ENCODE peak calls at places on chromosomes 5 and 9, in six cellular contexts. A is IMR-90, J is mesendoderm, B is H9, V is mesenchymal stem cell, Z is H1. K is an unnamed sample.

GRCh38 chr5:76751291-76751690 is 35.4 kb downstream of the F2R start:
- DNase-seq in A (no peak), J (no peak), B (no peak), V (no peak), Z (no peak), K (no peak)

GRCh38 chr5:154732212-154732611 is 23.0 kb upstream of the LARP1 start:
- DNase-seq in A (no peak), J (no peak), B (no peak), V (no peak), Z (no peak), K (no peak)

GRCh38 chr9:68860423-68860822 is 153.5 kb downstream of the PRKACG start:
- DNase-seq in A (no peak), J (no peak), B (no peak), V (no peak), Z (no peak), K (no peak)

GRCh38 chr5:96329294-96329693 is 103.8 kb downstream of the PCSK1 start:
- DNase-seq in A (no peak), J (no peak), B (no peak), V (no peak), Z (no peak), K (no peak)

GRCh38 chr9:93012998-93013855 is 45.3 kb upstream of the SUSD3 start:
- DNase-seq in A (no peak), J (no peak), B (peak; percentile 25), V (no peak), Z (no peak), K (no peak)

GRCh38 chr9:134419684-134420076 is 93.4 kb downstream of the RXRA start:
- DNase-seq in A (no peak), J (peak; percentile 78), B (peak; percentile 77), V (no peak), Z (no peak), K (no peak)

GRCh38 chr5:61805101-61805500 is 473.0 kb downstream of the ZSWIM6 start:
- DNase-seq in A (peak; percentile 60), J (peak; percentile 79), B (no peak), V (peak; percentile 84), Z (no peak), K (no peak)

GRCh38 chr9:38224941-38225340 is 155.9 kb upstream of the SHB start:
- DNase-seq in A (no peak), J (no peak), B (no peak), V (no peak), Z (no peak), K (no peak)

GRCh38 chr9:8284835-8285234 is 485.3 kb upstream of the DMAC1 start:
- DNase-seq in A (no peak), J (no peak), B (no peak), V (no peak), Z (no peak), K (peak; percentile 44)

GRCh38 chr5:68659876-68660275 is 433.9 kb upstream of the SLC30A5 start:
- DNase-seq in A (peak; percentile 24), J (no peak), B (no peak), V (no peak), Z (no peak), K (no peak)

GRCh38 chr9:98146101-98146991 is 27.3 kb upstream of the TRIM14 start:
- DNase-seq in A (peak; percentile 27), J (peak; percentile 70), B (no peak), V (peak; percentile 57), Z (no peak), K (no peak)

GRCh38 chr5:72265032-72265903 is 54.8 kb downstream of the MRPS27 start:
- DNase-seq in A (no peak), J (no peak), B (no peak), V (no peak), Z (no peak), K (no peak)

GRCh38 chr5:140563554-140563953 is 844 bp downstream of the APBB3 start:
- DNase-seq in A (no peak), J (no peak), B (no peak), V (no peak), Z (no peak), K (no peak)

GRCh38 chr5:173663810-173664526 is 47.5 kb upstream of the BOD1 start:
- DNase-seq in A (no peak), J (no peak), B (no peak), V (peak; percentile 36), Z (no peak), K (no peak)

GRCh38 chr5:107372723-107373487 is 297.8 kb downstream of the EFNA5 start:
- DNase-seq in A (peak; percentile 12), J (no peak), B (no peak), V (no peak), Z (no peak), K (no peak)

GRCh38 chr9:69379250-69379982 is 54.4 kb downstream of the ENTREP1 start:
- DNase-seq in A (peak; percentile 51), J (peak; percentile 76), B (no peak), V (peak; percentile 50), Z (no peak), K (no peak)

GRCh38 chr9:125997510-125997823 is 250.3 kb downstream of the PBX3 start:
- DNase-seq in A (no peak), J (no peak), B (no peak), V (no peak), Z (no peak), K (no peak)

GRCh38 chr5:89816038-89816437 is 593.5 kb downstream of the CETN3 start:
- DNase-seq in A (no peak), J (no peak), B (no peak), V (no peak), Z (no peak), K (no peak)

GRCh38 chr5:123976393-123977029 is 464.5 kb downstream of the CSNK1G3 start:
- DNase-seq in A (no peak), J (no peak), B (no peak), V (no peak), Z (no peak), K (no peak)

GRCh38 chr5:96084874-96085545 is 123.4 kb upstream of the ELL2 start:
- DNase-seq in A (no peak), J (no peak), B (no peak), V (no peak), Z (no peak), K (no peak)

GRCh38 chr9:76400534-76401096 is 6.4 kb upstream of the RFK start:
- DNase-seq in A (peak; percentile 54), J (peak; percentile 64), B (no peak), V (no peak), Z (no peak), K (no peak)

DNA sequence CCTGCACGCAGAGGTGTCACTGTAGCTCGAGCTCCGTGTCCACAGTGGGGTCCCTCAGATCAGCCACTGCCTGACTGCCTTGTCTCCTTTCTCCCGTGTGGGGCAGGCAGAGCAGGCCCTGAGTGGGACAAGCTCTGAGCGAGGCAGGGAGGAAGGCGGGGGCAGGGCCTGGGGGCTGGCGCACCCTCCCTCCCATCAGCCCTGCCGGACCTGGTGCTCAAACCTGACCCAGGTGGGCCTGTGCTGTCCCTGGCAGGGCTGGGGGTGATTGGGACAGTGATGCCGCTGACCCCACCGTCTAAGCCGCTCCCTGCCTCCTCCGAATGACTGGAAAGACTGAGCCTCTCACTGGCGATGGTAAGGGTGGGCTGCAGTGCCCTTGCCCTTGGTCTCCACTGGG is 60.9 kb downstream of the KCNT1 start:
- DNase-seq in A (no peak), J (no peak), B (no peak), V (no peak), Z (no peak), K (no peak)
- H2BK15ac ChIP-seq in A (no peak overlapping the region), J (no peak overlapping the region), B (no peak overlapping the region), V (no peak overlapping the region), Z (no peak overlapping the region), K (peak overlapping the region; percentile 49)

DNA sequence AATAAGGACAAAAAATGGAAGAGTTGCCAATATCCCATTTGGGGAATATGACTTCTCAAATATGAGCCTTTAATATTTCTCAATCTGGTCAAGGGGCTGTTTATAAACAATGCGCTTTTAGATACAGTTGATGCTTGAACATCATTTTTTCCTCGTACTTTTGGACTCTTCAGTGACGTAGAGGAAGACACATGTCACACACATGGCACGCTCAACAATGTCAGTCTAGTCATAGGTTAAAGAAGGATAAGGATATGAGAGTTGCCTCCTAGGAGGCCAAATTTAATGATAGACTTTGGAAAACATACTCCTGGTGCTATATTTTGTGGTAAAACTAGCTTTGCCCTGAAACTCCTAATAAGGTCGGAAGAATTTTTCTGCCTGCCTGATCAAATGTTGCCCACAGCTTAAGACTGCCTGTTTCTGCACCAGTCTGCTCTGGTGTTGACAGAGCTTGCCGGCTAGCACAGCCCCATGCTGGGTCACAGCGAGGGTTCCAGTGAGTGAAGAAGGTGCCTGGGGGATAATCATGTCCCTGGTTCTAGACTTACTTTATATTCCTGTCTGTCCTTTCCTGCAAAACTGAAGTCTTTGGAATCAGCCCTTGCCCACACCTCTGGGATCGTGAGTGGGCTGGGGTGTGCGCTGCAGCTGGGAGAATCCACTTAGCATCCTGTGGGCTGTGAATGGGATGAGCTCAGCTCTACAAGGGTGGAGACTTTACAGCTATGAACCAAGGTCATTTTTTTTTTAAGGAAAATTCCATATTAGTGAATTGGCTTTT is 230.8 kb upstream of the IRX4 start:
- DNase-seq in A (no peak), J (no peak), B (no peak), V (no peak), Z (no peak), K (no peak)
- H2BK15ac ChIP-seq in A (no peak overlapping the region), J (no peak overlapping the region), B (no peak overlapping the region), V (no peak overlapping the region), Z (no peak overlapping the region), K (no peak overlapping the region)

DNA sequence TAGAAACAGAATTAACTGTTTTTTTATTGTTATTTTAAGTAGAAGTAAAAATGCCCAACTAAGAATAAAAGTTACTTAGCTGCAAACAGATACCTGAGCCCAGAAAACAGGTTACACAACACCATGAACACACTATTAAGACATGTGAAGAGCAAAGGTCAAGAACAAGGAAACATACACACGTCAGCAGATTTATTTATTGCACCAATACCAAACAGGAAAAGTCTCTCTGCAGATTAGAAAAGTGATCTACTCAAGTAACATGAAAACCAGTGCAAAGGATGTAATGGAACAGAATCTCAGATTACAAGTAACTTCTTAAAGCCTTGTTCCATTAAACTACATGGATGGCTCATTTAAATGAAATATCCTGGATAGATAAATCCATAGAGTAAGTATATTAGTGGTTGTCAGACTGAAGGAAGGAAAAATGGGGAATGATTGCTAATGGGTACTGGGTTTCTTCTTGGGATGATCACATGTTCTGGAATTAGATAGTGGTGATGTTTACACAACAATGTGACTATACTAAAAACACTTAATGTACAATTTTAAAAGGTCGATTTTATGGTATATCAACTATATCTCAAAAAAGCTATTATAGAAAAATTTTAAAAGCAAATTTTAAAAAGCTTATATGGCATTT is 6.1 kb downstream of the SAR1B start:
- DNase-seq in A (peak; percentile 63), J (no peak), B (no peak), V (peak; percentile 89), Z (no peak), K (no peak)
- H2BK15ac ChIP-seq in A (no peak overlapping the region), J (no peak overlapping the region), B (no peak overlapping the region), V (no peak overlapping the region), Z (no peak overlapping the region), K (no peak overlapping the region)

GRCh38 chr9:129343697-129344375 is 165.8 kb upstream of the IER5L start:
- DNase-seq in A (no peak), J (no peak), B (no peak), V (peak; percentile 71), Z (no peak), K (no peak)
- H2BK15ac ChIP-seq in A (no peak overlapping the region), J (no peak overlapping the region), B (no peak overlapping the region), V (peak overlapping the region; percentile 96), Z (peak overlapping the region; percentile 81), K (no peak overlapping the region)

K was measured in neuronal stem cell.